ENCODE peak calls at places on chromosomes 5 and 9, in four cellular contexts. Y is NCI-H1694 treated with DMSO at 0.1 percent for 48 hours, N is PC-3, H is NCI-H146. G is an unnamed sample.

GRCh38 chr5:146059349-146060220 is 45.8 kb downstream of the PLAC8L1 start:
- DNase-seq in Y (no peak), N (no peak), H (no peak), G (no peak)

GRCh38 chr5:139636975-139637408 is 11.2 kb upstream of the CXXC5 start:
- DNase-seq in Y (peak; percentile 38), N (peak; percentile 42), H (no peak), G (no peak)

GRCh38 chr5:149391524-149391923 is 12.4 kb upstream of the IL17B start:
- DNase-seq in Y (no peak), N (no peak), H (no peak), G (no peak)

GRCh38 chr5:169114466-169114865 is 186.5 kb downstream of the SLIT3 start:
- DNase-seq in Y (peak; percentile 25), N (no peak), H (no peak), G (no peak)

GRCh38 chr9:33348998-33349397 is 53.4 kb downstream of the AQP7 start:
- DNase-seq in Y (no peak), N (no peak), H (no peak), G (no peak)

GRCh38 chr5:142544946-142545652 is 140.8 kb downstream of the FGF1 start:
- DNase-seq in Y (no peak), N (no peak), H (no peak), G (peak; percentile 16)

GRCh38 chr9:81669011-81669739 is 20.2 kb downstream of the TLE1 start:
- DNase-seq in Y (peak; percentile 3), N (no peak), H (no peak), G (no peak)

GRCh38 chr9:98256632-98257218 is 1.3 kb upstream of the TBC1D2 start:
- DNase-seq in Y (peak; percentile 35), N (no peak), H (peak; percentile 23), G (peak; percentile 21)

GRCh38 chr9:128654481-128654880 is 2.2 kb downstream of the DYNC2I2 start:
- DNase-seq in Y (no peak), N (no peak), H (no peak), G (no peak)

GRCh38 chr9:120475341-120475740 is 104.6 kb downstream of the CDK5RAP2 start:
- DNase-seq in Y (no peak), N (no peak), H (no peak), G (no peak)

GRCh38 chr9:78630966-78631365 is 334.0 kb downstream of the PSAT1 start:
- DNase-seq in Y (no peak), N (no peak), H (no peak), G (no peak)